ENCODE peak calls at places on chromosomes 16 and 17, in seven cellular contexts. U is OCI-LY7, R is activated gamma-delta T cell, C is WTC11, M is kidney epithelial cell, O is activated T-helper 1 cell treated with Interleukin-2 at 50 U/mL for 16 hours, Y is neuronal stem cell. Z is an unnamed sample.

GRCh38 chr16:71927787-71928186 is 32.5 kb downstream of the IST1 start:
- DNase-seq in U (no peak), R (no peak), C (no peak), M (no peak), O (no peak), Y (no peak), Z (no peak)

GRCh38 chr16:11619327-11619851 is 32.7 kb upstream of the LITAF start:
- DNase-seq in U (peak), R (no peak), C (no peak), M (no peak), O (peak), Y (no peak), Z (no peak)

GRCh38 chr17:45789874-45790273 is 5.8 kb downstream of the CRHR1 start:
- DNase-seq in U (no peak), R (no peak), C (no peak), M (no peak), O (no peak), Y (no peak), Z (no peak)

GRCh38 chr17:7428557-7428956 is at the start of gene SPEM3:
- DNase-seq in U (no peak), R (no peak), C (no peak), M (no peak), O (no peak), Y (no peak), Z (no peak)

GRCh38 chr17:77474292-77474988 is 333.7 kb downstream of the SEC14L1 start:
- DNase-seq in U (no peak), R (no peak), C (no peak), M (no peak), O (no peak), Y (no peak), Z (no peak)

GRCh38 chr17:50893183-50893993 is 27.2 kb upstream of the TOB1 start:
- DNase-seq in U (no peak), R (no peak), C (no peak), M (peak), O (no peak), Y (no peak), Z (peak)

GRCh38 chr16:20323591-20324117 is 3.7 kb downstream of the GP2 start:
- DNase-seq in U (no peak), R (no peak), C (peak), M (no peak), O (no peak), Y (no peak), Z (no peak)

GRCh38 chr16:82456683-82457082 is 170.1 kb upstream of the CDH13 start:
- DNase-seq in U (peak), R (no peak), C (peak), M (peak), O (no peak), Y (peak), Z (peak)

GRCh38 chr17:47915667-47916242 is 19.7 kb downstream of the SP2 start:
- DNase-seq in U (no peak), R (no peak), C (no peak), M (no peak), O (no peak), Y (no peak), Z (no peak)

GRCh38 chr17:73758245-73758644 is 114.0 kb upstream of the SDK2 start:
- DNase-seq in U (no peak), R (no peak), C (no peak), M (no peak), O (no peak), Y (no peak), Z (no peak)

GRCh38 chr17:28230011-28230410 is 89.0 kb upstream of the TMEM97 start:
- DNase-seq in U (no peak), R (no peak), C (no peak), M (no peak), O (no peak), Y (no peak), Z (no peak)

GRCh38 chr17:72399608-72400487 is 279.0 kb downstream of the SOX9 start:
- DNase-seq in U (no peak), R (no peak), C (no peak), M (no peak), O (no peak), Y (no peak), Z (no peak)

GRCh38 chr17:49494937-49495841 is at the start of gene NGFR:
- DNase-seq in U (peak), R (peak), C (peak), M (no peak), O (peak), Y (peak), Z (no peak)

GRCh38 chr16:28820016-28820415 is 2.8 kb upstream of the ATXN2L start:
- DNase-seq in U (no peak), R (no peak), C (no peak), M (no peak), O (no peak), Y (no peak), Z (peak)

GRCh38 chr17:27959382-27959709 is 66.2 kb upstream of the LYRM9 start:
- DNase-seq in U (no peak), R (no peak), C (no peak), M (no peak), O (no peak), Y (no peak), Z (no peak)

GRCh38 chr17:16250635-16251034 is 33.6 kb downstream of the PIGL start:
- DNase-seq in U (no peak), R (no peak), C (no peak), M (no peak), O (no peak), Y (no peak), Z (no peak)

GRCh38 chr17:58127846-58128245 is 20.3 kb upstream of the OR4D1 start:
- DNase-seq in U (no peak), R (no peak), C (no peak), M (no peak), O (no peak), Y (no peak), Z (no peak)

GRCh38 chr16:25155553-25156460 is 44.3 kb downstream of the LCMT1 start:
- DNase-seq in U (no peak), R (no peak), C (no peak), M (peak), O (no peak), Y (no peak), Z (no peak)

GRCh38 chr17:73324711-73325526 is 13.1 kb upstream of the CDC42EP4 start:
- DNase-seq in U (no peak), R (no peak), C (no peak), M (no peak), O (no peak), Y (no peak), Z (no peak)

GRCh38 chr17:28204751-28205150 is 114.2 kb upstream of the TMEM97 start:
- DNase-seq in U (no peak), R (no peak), C (no peak), M (peak), O (no peak), Y (no peak), Z (no peak)

Z was measured in A549.